ENCODE peak calls at places on chromosomes 11 and 22, in six cellular contexts. S is GM23248, V is lung, O is brain microvascular endothelial cell, F is HCT116, Y is spleen. M is an unnamed sample.

GRCh38 chr11:72511393-72512047 is 77.2 kb upstream of the CLPB start:
- DNase-seq in S (peak; percentile 31), V (no peak), O (peak; percentile 20), F (no peak), Y (no peak), M (no peak)

GRCh38 chr11:118002010-118002540 is 15.9 kb downstream of the IL10RA start:
- DNase-seq in S (no peak), V (no peak), O (no peak), F (no peak), Y (peak; percentile 72), M (no peak)

GRCh38 chr22:42794551-42795510 is 62.2 kb downstream of the ARFGAP3 start:
- DNase-seq in S (no peak), V (no peak), O (no peak), F (no peak), Y (peak; percentile 80), M (no peak)

GRCh38 chr22:33076368-33076767 is 18.2 kb upstream of the SYN3 start:
- DNase-seq in S (peak; percentile 40), V (no peak), O (no peak), F (no peak), Y (no peak), M (no peak)

GRCh38 chr11:34976496-34976895 is 60.1 kb downstream of the PDHX start:
- DNase-seq in S (no peak), V (no peak), O (no peak), F (no peak), Y (no peak), M (peak; percentile 55)

GRCh38 chr22:47051435-47052175 is 289.2 kb downstream of the TBC1D22A start:
- DNase-seq in S (no peak), V (no peak), O (no peak), F (no peak), Y (peak; percentile 47), M (no peak)

GRCh38 chr11:115324569-115325432 is 179.4 kb downstream of the CADM1 start:
- DNase-seq in S (peak; percentile 63), V (no peak), O (peak; percentile 42), F (no peak), Y (no peak), M (no peak)

GRCh38 chr11:78351979-78352731 is 65.5 kb downstream of the GAB2 start:
- DNase-seq in S (no peak), V (no peak), O (no peak), F (no peak), Y (no peak), M (no peak)

GRCh38 chr11:78277314-78277994 is 88.7 kb downstream of the USP35 start:
- DNase-seq in S (no peak), V (peak; percentile 79), O (no peak), F (no peak), Y (no peak), M (no peak)

GRCh38 chr11:22426915-22427314 is 88.7 kb downstream of the SLC17A6 start:
- DNase-seq in S (peak; percentile 48), V (no peak), O (no peak), F (no peak), Y (no peak), M (no peak)

GRCh38 chr22:19398680-19399079 is 32.9 kb downstream of the HIRA start:
- DNase-seq in S (no peak), V (no peak), O (no peak), F (no peak), Y (no peak), M (no peak)

GRCh38 chr22:48353116-48353947 is 1474.3 kb downstream of the BRD1 start:
- DNase-seq in S (no peak), V (no peak), O (no peak), F (no peak), Y (peak; percentile 47), M (no peak)

GRCh38 chr11:132734217-132734616 is 798.1 kb downstream of the OPCML start:
- DNase-seq in S (peak; percentile 92), V (no peak), O (peak; percentile 98), F (no peak), Y (no peak), M (no peak)

GRCh38 chr22:36510966-36511881 is 4.4 kb upstream of the FOXRED2 start:
- DNase-seq in S (peak; percentile 68), V (no peak), O (peak; percentile 51), F (no peak), Y (no peak), M (peak; percentile 14)

GRCh38 chr11:95296621-95297025 is 65.6 kb upstream of the SESN3 start:
- DNase-seq in S (peak; percentile 26), V (no peak), O (no peak), F (no peak), Y (no peak), M (no peak)

GRCh38 chr11:79313513-79313912 is 127.3 kb downstream of the TENM4 start:
- DNase-seq in S (no peak), V (no peak), O (no peak), F (no peak), Y (no peak), M (no peak)

GRCh38 chr11:33160587-33160986 is 693 bp downstream of the CSTF3 start:
- DNase-seq in S (peak; percentile 12), V (no peak), O (no peak), F (no peak), Y (no peak), M (no peak)

GRCh38 chr11:66789097-66789890 is 53.9 kb upstream of the RCE1 start:
- DNase-seq in S (no peak), V (no peak), O (no peak), F (no peak), Y (no peak), M (no peak)

GRCh38 chr22:18031670-18032454 is 7.5 kb upstream of the MICAL3 start:
- DNase-seq in S (peak; percentile 98), V (no peak), O (peak; percentile 85), F (peak; percentile 82), Y (peak; percentile 38), M (peak; percentile 95)

GRCh38 chr11:70049045-70049444 is 29.1 kb upstream of the ANO1 start:
- DNase-seq in S (no peak), V (no peak), O (no peak), F (no peak), Y (no peak), M (no peak)

GRCh38 chr11:63448646-63449045 is 42.3 kb downstream of the PLAAT5 start:
- DNase-seq in S (no peak), V (no peak), O (no peak), F (no peak), Y (no peak), M (no peak)

GRCh38 chr11:5767056-5767455 is 13.0 kb downstream of the OR52N4 start:
- DNase-seq in S (peak; percentile 3), V (no peak), O (no peak), F (no peak), Y (no peak), M (no peak)

GRCh38 chr11:20530942-20531703 is 68.3 kb upstream of the SLC6A5 start:
- DNase-seq in S (no peak), V (no peak), O (no peak), F (no peak), Y (no peak), M (no peak)

DNA sequence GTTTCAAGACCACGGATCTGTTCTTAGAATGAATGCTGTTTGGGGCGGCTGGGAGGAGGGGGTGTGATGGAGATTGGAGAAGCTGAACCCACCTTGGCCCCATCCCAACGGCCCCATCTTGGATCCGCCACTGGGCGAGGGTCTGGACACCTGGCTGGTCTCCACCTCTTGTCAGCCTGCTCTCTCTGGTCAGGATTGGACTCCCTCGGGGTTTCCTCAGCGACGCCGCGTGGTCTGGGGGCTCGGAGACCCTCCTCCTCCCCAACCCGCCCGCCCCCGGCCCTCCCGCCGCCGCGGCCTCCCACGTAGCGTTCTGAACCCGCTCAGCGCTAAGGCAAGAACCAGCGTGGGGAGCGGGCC is 4.3 kb upstream of the FLI1 start:
- DNase-seq in S (no peak), V (no peak), O (no peak), F (no peak), Y (peak; percentile 73), M (no peak)
- H3K4me3 ChIP-seq in S (peak overlapping the region; percentile 54), V (no peak overlapping the region), O (no peak overlapping the region), F (no peak overlapping the region), Y (no peak overlapping the region), M (no peak overlapping the region)

DNA sequence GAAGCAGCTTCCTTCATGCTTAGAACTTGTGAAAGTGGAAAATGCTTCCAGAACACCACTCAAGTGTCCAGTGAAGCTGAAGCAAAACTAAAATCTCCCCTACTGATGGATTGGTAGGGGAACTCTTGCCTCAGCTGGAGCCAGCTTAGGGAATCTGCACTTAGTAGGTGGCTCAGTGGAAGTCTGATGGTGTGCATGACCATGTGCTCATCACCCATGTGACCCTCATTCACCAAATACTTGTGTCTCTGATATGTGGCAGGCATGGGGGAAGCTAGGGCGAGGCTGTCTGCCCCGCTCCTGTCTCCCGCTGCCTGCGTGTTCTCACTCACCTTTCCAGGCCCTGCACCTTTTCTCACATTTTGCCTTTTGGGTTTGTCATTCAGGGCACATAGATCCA is 7.2 kb downstream of the TEAD1 start:
- DNase-seq in S (no peak), V (no peak), O (no peak), F (no peak), Y (no peak), M (no peak)
- H3K27me3 ChIP-seq in S (no peaks in the 10 kb centered on the region), V (no peaks in the 10 kb centered on the region), O (no peaks in the 10 kb centered on the region), F (no peaks in the 10 kb centered on the region), Y (peaks cover 27% of the 10 kb centered on the region), M (no peaks in the 10 kb centered on the region)

GRCh38 chr11:46700251-46701077 is at the start of the genes ARHGAP1 and ZNF408:
- DNase-seq in S (peak; percentile 100), V (peak; percentile 100), O (peak; percentile 97), F (peak; percentile 99), Y (peak; percentile 100), M (peak; percentile 98)

GRCh38 chr11:46696212-46696558 is 4.2 kb downstream of the ARHGAP1 start:
- DNase-seq in S (no peak), V (no peak), O (no peak), F (no peak), Y (no peak), M (peak; percentile 78)

GRCh38 chr11:46697723-46698122 is 2.7 kb downstream of the ARHGAP1 start:
- DNase-seq in S (no peak), V (no peak), O (no peak), F (no peak), Y (no peak), M (no peak)

GRCh38 chr11:46697303-46697702 is 3.1 kb downstream of the ARHGAP1 start:
- DNase-seq in S (peak; percentile 16), V (no peak), O (peak; percentile 45), F (no peak), Y (no peak), M (no peak)

GRCh38 chr11:46698597-46698996 is 1.8 kb downstream of the ARHGAP1 start:
- DNase-seq in S (no peak), V (no peak), O (no peak), F (no peak), Y (no peak), M (no peak)
- H3K4me3 ChIP-seq in S (peak overlapping the region; percentile 88), V (no peak overlapping the region), O (no peak overlapping the region), F (no peak overlapping the region), Y (no peak overlapping the region), M (no peak overlapping the region)

DNA sequence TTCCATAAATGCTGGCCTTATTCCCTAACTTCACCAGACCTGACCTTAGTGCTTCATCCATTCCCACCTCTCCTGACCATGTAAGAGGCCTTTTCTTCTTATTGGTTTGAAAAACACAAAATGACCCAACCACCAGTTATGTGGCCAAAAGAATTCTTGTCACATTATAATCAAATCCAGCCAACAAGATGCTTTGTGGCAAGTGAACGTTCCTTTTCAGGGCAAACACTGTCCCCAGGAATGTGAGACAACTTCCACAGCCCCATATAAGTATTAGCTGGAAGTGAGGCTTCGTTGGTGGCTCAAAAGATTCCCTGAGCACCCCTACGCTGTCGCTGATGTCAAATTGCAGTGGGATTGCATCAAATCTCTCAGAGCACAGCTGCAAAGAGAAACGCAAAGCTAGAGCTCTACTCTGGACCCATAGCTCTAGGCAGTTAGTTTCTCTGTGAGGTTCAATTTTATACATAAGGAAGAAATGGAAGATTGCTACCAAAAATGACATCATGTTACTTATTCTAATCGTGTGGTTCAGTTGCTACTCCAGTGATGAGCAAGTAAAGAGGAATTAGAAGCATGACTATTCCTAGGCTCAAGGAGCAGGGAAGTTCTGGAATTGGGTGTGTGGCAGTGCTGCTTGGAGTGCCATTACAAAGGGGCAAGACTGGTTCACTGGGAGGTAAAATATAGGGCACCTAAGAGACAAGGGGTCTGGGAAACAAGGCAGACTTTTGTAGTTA is 26.1 kb downstream of the GLYATL1 start:
- DNase-seq in S (peak; percentile 58), V (no peak), O (no peak), F (no peak), Y (no peak), M (peak; percentile 25)
- H3K27me3 ChIP-seq in S (peaks cover 36% of the 10 kb centered on the region), V (no peaks in the 10 kb centered on the region), O (no peaks in the 10 kb centered on the region), F (peaks cover 5% of the 10 kb centered on the region), Y (peaks cover 5% of the 10 kb centered on the region), M (no peaks in the 10 kb centered on the region)

M was measured in MG63.